ENCODE peak calls at places on chromosome 2, in six cellular contexts. Y is fibroblast of lung; G is heart left ventricle; M is body of pancreas; Z is thoracic aorta; C is CD4-positive, CD25-positive, alpha-beta regulatory T cell. Q is an unnamed sample.
A peak's percentile ranks its signal among the peaks of the same experiment; 100 is the strongest.

GRCh38 chr2:168075446-168075845 is 171.9 kb downstream of the STK39 start:
- DNase-seq in Y (no peak), G (no peak), M (no peak), Z (no peak), C (no peak), Q (no peak)

GRCh38 chr2:43178055-43178598 is 48.3 kb downstream of the ZFP36L2 start:
- DNase-seq in Y (no peak), G (no peak), M (peak; percentile 65), Z (no peak), C (no peak), Q (no peak)

GRCh38 chr2:104976603-104977120 is 61.2 kb upstream of the MRPS9 start:
- DNase-seq in Y (no peak), G (no peak), M (no peak), Z (no peak), C (peak; percentile 24), Q (no peak)

GRCh38 chr2:58107803-58108710 is 61.5 kb downstream of the VRK2 start:
- DNase-seq in Y (peak; percentile 92), G (no peak), M (no peak), Z (no peak), C (no peak), Q (peak; percentile 94)

GRCh38 chr2:28639836-28640235 is 111.8 kb upstream of the PPP1CB start:
- DNase-seq in Y (no peak), G (no peak), M (peak; percentile 56), Z (no peak), C (no peak), Q (no peak)

GRCh38 chr2:164620873-164621760 is at the start of gene GRB14:
- DNase-seq in Y (peak; percentile 19), G (peak; percentile 73), M (peak; percentile 89), Z (no peak), C (no peak), Q (no peak)

GRCh38 chr2:132581917-132582316 is 88.1 kb downstream of the LYPD1 start:
- DNase-seq in Y (no peak), G (no peak), M (peak; percentile 80), Z (no peak), C (no peak), Q (no peak)

GRCh38 chr2:120722603-120723421 is 12.9 kb upstream of the GLI2 start:
- DNase-seq in Y (peak; percentile 91), G (no peak), M (no peak), Z (no peak), C (no peak), Q (peak; percentile 89)

GRCh38 chr2:236568068-236568921 is 1.3 kb upstream of the ACKR3 start:
- DNase-seq in Y (no peak), G (peak; percentile 72), M (peak; percentile 73), Z (no peak), C (peak; percentile 38), Q (no peak)

GRCh38 chr2:169366066-169366465 is 3.7 kb upstream of the LRP2 start:
- DNase-seq in Y (no peak), G (no peak), M (no peak), Z (no peak), C (no peak), Q (no peak)

GRCh38 chr2:99615247-99615771 is 125.5 kb upstream of the REV1 start:
- DNase-seq in Y (no peak), G (no peak), M (no peak), Z (no peak), C (no peak), Q (no peak)

GRCh38 chr2:80126596-80127189 is 177.9 kb downstream of the LRRTM1 start:
- DNase-seq in Y (peak; percentile 39), G (no peak), M (no peak), Z (no peak), C (no peak), Q (peak; percentile 33)

GRCh38 chr2:222295368-222296041 is 3.3 kb downstream of the PAX3 start:
- DNase-seq in Y (peak; percentile 44), G (no peak), M (no peak), Z (no peak), C (no peak), Q (no peak)

GRCh38 chr2:173708757-173709156 is 256.4 kb downstream of the SP3 start:
- DNase-seq in Y (no peak), G (no peak), M (peak; percentile 70), Z (no peak), C (no peak), Q (no peak)

GRCh38 chr2:196927318-196928225 is 1.1 kb upstream of the PGAP1 start:
- DNase-seq in Y (peak; percentile 93), G (no peak), M (peak; percentile 12), Z (no peak), C (peak; percentile 91), Q (peak; percentile 95)

GRCh38 chr2:113138428-113139322 is 11.3 kb downstream of the IL1RN start:
- DNase-seq in Y (peak; percentile 53), G (no peak), M (peak; percentile 76), Z (no peak), C (peak; percentile 87), Q (no peak)

GRCh38 chr2:15449542-15450236 is 111.4 kb downstream of the NBAS start:
- DNase-seq in Y (no peak), G (no peak), M (no peak), Z (no peak), C (no peak), Q (no peak)

GRCh38 chr2:240782886-240783818 is 36.9 kb downstream of the KIF1A start:
- DNase-seq in Y (no peak), G (peak; percentile 26), M (no peak), Z (no peak), C (no peak), Q (no peak)

GRCh38 chr2:240782221-240782885 is 37.7 kb downstream of the KIF1A start:
- DNase-seq in Y (no peak), G (peak; percentile 21), M (no peak), Z (no peak), C (no peak), Q (no peak)

GRCh38 chr2:240780023-240780831 is 39.8 kb downstream of the KIF1A start:
- DNase-seq in Y (no peak), G (no peak), M (no peak), Z (no peak), C (no peak), Q (no peak)

GRCh38 chr2:240783819-240784621 is 36.0 kb downstream of the KIF1A start:
- DNase-seq in Y (no peak), G (peak; percentile 10), M (no peak), Z (no peak), C (no peak), Q (no peak)

DNA sequence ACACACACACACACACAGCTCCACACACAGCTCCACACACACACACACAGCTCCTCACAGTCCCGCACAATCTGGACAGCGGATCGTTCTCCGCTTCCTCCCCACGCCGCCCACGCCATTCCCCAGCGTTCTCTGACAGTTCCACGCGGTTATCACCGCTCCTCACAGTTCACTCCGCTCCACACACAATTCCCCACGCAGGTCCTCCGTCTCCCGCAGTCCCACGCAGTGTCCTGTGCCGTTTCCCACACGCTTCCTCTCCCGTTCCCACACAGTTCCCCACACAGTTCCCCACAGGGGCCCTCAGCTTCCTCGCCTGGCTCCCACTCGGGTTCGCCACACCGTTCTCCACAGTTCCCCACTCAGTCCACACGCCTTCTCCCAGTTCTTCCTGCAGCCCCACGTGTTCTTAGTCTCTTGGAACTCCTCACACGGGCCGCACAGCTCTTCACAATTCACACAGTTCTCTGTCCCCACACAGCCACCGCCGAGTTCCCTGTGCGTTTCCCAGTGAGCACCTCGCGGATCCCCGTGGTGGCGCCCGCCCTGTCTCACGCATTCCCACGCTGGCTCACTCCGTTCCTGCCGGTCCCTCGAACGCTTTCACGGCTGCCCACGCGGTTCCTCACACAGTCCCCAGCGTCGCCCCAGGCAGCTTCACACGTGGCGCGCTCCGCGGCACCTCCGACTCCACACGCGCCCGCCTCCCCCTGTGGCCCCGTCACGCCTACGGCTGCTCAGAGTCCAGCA is 38.4 kb downstream of the KIF1A start:
- DNase-seq in Y (no peak), G (peak; percentile 17), M (no peak), Z (no peak), C (no peak), Q (no peak)
- H3K9me3 ChIP-seq in Y (no peaks in the 10 kb centered on the region), G (no peaks in the 10 kb centered on the region), M (no peaks in the 10 kb centered on the region), Z (no peaks in the 10 kb centered on the region), C (no peaks in the 10 kb centered on the region), Q (no peaks in the 10 kb centered on the region)

GRCh38 chr2:433216-433615 is 145.3 kb upstream of the ALKAL2 start:
- DNase-seq in Y (no peak), G (no peak), M (no peak), Z (no peak), C (no peak), Q (no peak)

GRCh38 chr2:437772-438393 is 150.0 kb upstream of the ALKAL2 start:
- DNase-seq in Y (no peak), G (no peak), M (peak; percentile 71), Z (no peak), C (peak; percentile 75), Q (no peak)

GRCh38 chr2:437180-437579 is 149.3 kb upstream of the ALKAL2 start:
- DNase-seq in Y (no peak), G (no peak), M (no peak), Z (no peak), C (no peak), Q (no peak)

GRCh38 chr2:436203-436602 is 148.3 kb upstream of the ALKAL2 start:
- DNase-seq in Y (no peak), G (no peak), M (no peak), Z (no peak), C (no peak), Q (no peak)

DNA sequence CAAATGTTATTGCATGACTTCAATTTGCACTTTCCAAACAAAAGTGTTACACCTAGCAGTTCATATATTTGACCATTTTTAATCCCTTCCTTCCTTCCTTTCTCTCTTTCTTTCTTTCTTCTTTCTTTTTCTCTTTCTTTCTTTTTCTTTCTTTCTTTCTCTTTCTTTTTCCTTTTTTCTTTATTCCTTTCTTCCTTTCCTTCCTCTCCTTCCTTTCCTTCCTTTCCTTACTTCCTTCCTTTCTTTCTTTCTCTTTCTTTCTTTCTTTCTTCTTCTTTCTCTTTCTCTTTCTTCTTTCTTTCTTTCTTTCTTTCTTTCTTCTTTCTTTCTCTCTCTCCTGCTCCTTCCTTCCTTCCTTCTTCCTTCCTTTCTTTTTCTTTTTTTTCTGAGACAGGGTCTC is 146.7 kb upstream of the ALKAL2 start:
- DNase-seq in Y (no peak), G (no peak), M (no peak), Z (no peak), C (no peak), Q (no peak)
- H3K9me3 ChIP-seq in Y (no peaks in the 10 kb centered on the region), G (no peaks in the 10 kb centered on the region), M (no peaks in the 10 kb centered on the region), Z (no peaks in the 10 kb centered on the region), C (no peaks in the 10 kb centered on the region), Q (no peaks in the 10 kb centered on the region)

DNA sequence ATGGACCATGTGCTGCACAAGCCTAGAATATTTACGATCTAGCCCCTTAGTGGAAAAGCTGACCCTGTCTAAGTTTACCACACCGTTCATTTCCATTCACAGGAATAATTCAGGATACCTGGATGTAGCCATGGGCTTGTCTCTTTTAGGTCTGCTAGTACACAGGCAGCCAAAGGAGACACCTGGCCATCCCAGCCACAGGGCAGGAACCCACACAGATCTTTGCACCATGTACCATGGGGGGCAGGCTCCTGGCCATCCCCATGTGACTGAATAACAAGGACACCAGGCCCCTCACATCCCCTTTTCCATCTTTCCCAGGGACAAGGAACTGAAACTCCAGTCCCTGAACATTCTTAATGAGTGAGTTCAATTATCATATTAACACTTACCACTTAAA is 467.3 kb upstream of the MYT1L start:
- DNase-seq in Y (no peak), G (no peak), M (no peak), Z (no peak), C (no peak), Q (no peak)
- H3K9me3 ChIP-seq in Y (no peaks in the 10 kb centered on the region), G (peaks cover 14% of the 10 kb centered on the region), M (no peaks in the 10 kb centered on the region), Z (no peaks in the 10 kb centered on the region), C (no peaks in the 10 kb centered on the region), Q (no peaks in the 10 kb centered on the region)

GRCh38 chr2:180336550-180336949 is 329.5 kb upstream of the CWC22 start:
- DNase-seq in Y (no peak), G (no peak), M (no peak), Z (no peak), C (no peak), Q (no peak)

GRCh38 chr2:180334514-180334913 is 327.4 kb upstream of the CWC22 start:
- DNase-seq in Y (no peak), G (no peak), M (no peak), Z (no peak), C (no peak), Q (no peak)

GRCh38 chr2:180337136-180337535 is 330.0 kb upstream of the CWC22 start:
- DNase-seq in Y (no peak), G (no peak), M (no peak), Z (no peak), C (no peak), Q (no peak)
- H3K9me3 ChIP-seq in Y (no peaks in the 10 kb centered on the region), G (peaks cover 32% of the 10 kb centered on the region), M (no peaks in the 10 kb centered on the region), Z (peaks cover 12% of the 10 kb centered on the region), C (peaks cover 15% of the 10 kb centered on the region), Q (peaks cover 10% of the 10 kb centered on the region)

Q was measured in astrocyte.